ENCODE peak calls at places on chromosomes 1 and 21, in six cellular contexts. One of them, this sample, is unnamed.

GRCh38 chr1:177937931-177938330 is 31.9 kb downstream of the SEC16B start:
- DNase-seq in memory B cell: no peak
- DNase-seq in activated T-helper 1 cell treated with anti-CD3 and anti-CD28 coated beads, Interleukin-2, amount 50 U/mL, for 16 hours: no peak
- DNase-seq in DMS153: no peak
- DNase-seq in adipocyte: peak
- DNase-seq in T follicular helper cell: no peak
- DNase-seq in this sample: peak

GRCh38 chr1:44327679-44328491 is 27.2 kb downstream of the ERI3 start:
- DNase-seq in adipocyte: peak
- DNase-seq in T follicular helper cell: no peak
- DNase-seq in memory B cell: no peak
- DNase-seq in DMS153: peak
- DNase-seq in activated T-helper 1 cell treated with anti-CD3 and anti-CD28 coated beads, Interleukin-2, amount 50 U/mL, for 16 hours: no peak
- DNase-seq in this sample: peak

GRCh38 chr1:199545780-199546179 is 481.7 kb upstream of the NR5A2 start:
- DNase-seq in memory B cell: no peak
- DNase-seq in activated T-helper 1 cell treated with anti-CD3 and anti-CD28 coated beads, Interleukin-2, amount 50 U/mL, for 16 hours: no peak
- DNase-seq in T follicular helper cell: no peak
- DNase-seq in DMS153: no peak
- DNase-seq in adipocyte: no peak
- DNase-seq in this sample: no peak

GRCh38 chr1:95369985-95370670 is 136.1 kb downstream of the RWDD3 start:
- DNase-seq in adipocyte: no peak
- DNase-seq in DMS153: no peak
- DNase-seq in memory B cell: no peak
- DNase-seq in T follicular helper cell: no peak
- DNase-seq in activated T-helper 1 cell treated with anti-CD3 and anti-CD28 coated beads, Interleukin-2, amount 50 U/mL, for 16 hours: no peak
- DNase-seq in this sample: no peak

GRCh38 chr1:156816561-156817328 is at the start of gene SH2D2A:
- DNase-seq in T follicular helper cell: peak
- DNase-seq in memory B cell: peak
- DNase-seq in DMS153: no peak
- DNase-seq in adipocyte: no peak
- DNase-seq in activated T-helper 1 cell treated with anti-CD3 and anti-CD28 coated beads, Interleukin-2, amount 50 U/mL, for 16 hours: peak
- DNase-seq in this sample: no peak

GRCh38 chr1:165543651-165544452 is at the start of gene LRRC52:
- DNase-seq in DMS153: peak
- DNase-seq in T follicular helper cell: no peak
- DNase-seq in memory B cell: no peak
- DNase-seq in adipocyte: no peak
- DNase-seq in activated T-helper 1 cell treated with anti-CD3 and anti-CD28 coated beads, Interleukin-2, amount 50 U/mL, for 16 hours: no peak
- DNase-seq in this sample: no peak

GRCh38 chr1:72177711-72178110 is 104.6 kb downstream of the NEGR1 start:
- DNase-seq in T follicular helper cell: no peak
- DNase-seq in activated T-helper 1 cell treated with anti-CD3 and anti-CD28 coated beads, Interleukin-2, amount 50 U/mL, for 16 hours: no peak
- DNase-seq in adipocyte: peak
- DNase-seq in DMS153: no peak
- DNase-seq in memory B cell: no peak
- DNase-seq in this sample: no peak

GRCh38 chr1:222750651-222751050 is 13.6 kb downstream of the FAM177B start:
- DNase-seq in memory B cell: no peak
- DNase-seq in DMS153: no peak
- DNase-seq in T follicular helper cell: no peak
- DNase-seq in activated T-helper 1 cell treated with anti-CD3 and anti-CD28 coated beads, Interleukin-2, amount 50 U/mL, for 16 hours: no peak
- DNase-seq in adipocyte: no peak
- DNase-seq in this sample: no peak

GRCh38 chr21:45549670-45550463 is 7.6 kb upstream of the SLC19A1 start:
- DNase-seq in T follicular helper cell: no peak
- DNase-seq in memory B cell: no peak
- DNase-seq in DMS153: no peak
- DNase-seq in adipocyte: no peak
- DNase-seq in activated T-helper 1 cell treated with anti-CD3 and anti-CD28 coated beads, Interleukin-2, amount 50 U/mL, for 16 hours: no peak
- DNase-seq in this sample: no peak

GRCh38 chr1:160328171-160328570 is 14.9 kb downstream of the COPA start:
- DNase-seq in T follicular helper cell: no peak
- DNase-seq in adipocyte: no peak
- DNase-seq in memory B cell: no peak
- DNase-seq in DMS153: no peak
- DNase-seq in activated T-helper 1 cell treated with anti-CD3 and anti-CD28 coated beads, Interleukin-2, amount 50 U/mL, for 16 hours: no peak
- DNase-seq in this sample: no peak

GRCh38 chr1:19472174-19472573 is 13.2 kb downstream of the CAPZB start:
- DNase-seq in adipocyte: no peak
- DNase-seq in activated T-helper 1 cell treated with anti-CD3 and anti-CD28 coated beads, Interleukin-2, amount 50 U/mL, for 16 hours: no peak
- DNase-seq in DMS153: no peak
- DNase-seq in T follicular helper cell: no peak
- DNase-seq in memory B cell: no peak
- DNase-seq in this sample: no peak

GRCh38 chr1:53465023-53465957 is 6.1 kb downstream of the DMRTB1 start:
- DNase-seq in T follicular helper cell: no peak
- DNase-seq in activated T-helper 1 cell treated with anti-CD3 and anti-CD28 coated beads, Interleukin-2, amount 50 U/mL, for 16 hours: no peak
- DNase-seq in adipocyte: no peak
- DNase-seq in DMS153: no peak
- DNase-seq in memory B cell: no peak
- DNase-seq in this sample: no peak

GRCh38 chr21:24939288-24939687 is 668.0 kb downstream of the MRPL39 start:
- DNase-seq in memory B cell: no peak
- DNase-seq in activated T-helper 1 cell treated with anti-CD3 and anti-CD28 coated beads, Interleukin-2, amount 50 U/mL, for 16 hours: no peak
- DNase-seq in T follicular helper cell: no peak
- DNase-seq in adipocyte: no peak
- DNase-seq in DMS153: no peak
- DNase-seq in this sample: no peak